ENCODE peak calls at places on chromosomes 2 and 18, in seven cellular contexts. One of them, this sample, is unnamed.
A peak's percentile ranks its signal among the peaks of the same experiment; 100 is the strongest.

GRCh38 chr2:165820296-165820695 is 26.2 kb upstream of the GALNT3 start:
- DNase-seq in GM23338: no peak
- DNase-seq in heart left ventricle: no peak
- DNase-seq in OCI-LY7: no peak
- DNase-seq in left ventricle myocardium inferior: no peak
- DNase-seq in fibroblast of mammary gland: no peak
- DNase-seq in PC-3: no peak
- DNase-seq in this sample: no peak

GRCh38 chr2:159071190-159071915 is 102.9 kb downstream of the TANC1 start:
- DNase-seq in OCI-LY7: no peak
- DNase-seq in GM23338: no peak
- DNase-seq in heart left ventricle: no peak
- DNase-seq in fibroblast of mammary gland: peak; percentile 66
- DNase-seq in PC-3: no peak
- DNase-seq in left ventricle myocardium inferior: no peak
- DNase-seq in this sample: peak; percentile 61

GRCh38 chr2:25034081-25034480 is 7.8 kb upstream of the EFR3B start:
- DNase-seq in OCI-LY7: no peak
- DNase-seq in heart left ventricle: no peak
- DNase-seq in fibroblast of mammary gland: no peak
- DNase-seq in PC-3: no peak
- DNase-seq in GM23338: no peak
- DNase-seq in left ventricle myocardium inferior: no peak
- DNase-seq in this sample: no peak

GRCh38 chr2:113807634-113808196 is 51.3 kb upstream of the SLC35F5 start:
- DNase-seq in fibroblast of mammary gland: no peak
- DNase-seq in OCI-LY7: no peak
- DNase-seq in left ventricle myocardium inferior: no peak
- DNase-seq in PC-3: peak; percentile 31
- DNase-seq in heart left ventricle: no peak
- DNase-seq in GM23338: no peak
- DNase-seq in this sample: no peak

GRCh38 chr2:102290594-102290993 is 20.8 kb upstream of the IL1RL1 start:
- DNase-seq in left ventricle myocardium inferior: no peak
- DNase-seq in PC-3: no peak
- DNase-seq in OCI-LY7: no peak
- DNase-seq in fibroblast of mammary gland: no peak
- DNase-seq in heart left ventricle: no peak
- DNase-seq in GM23338: no peak
- DNase-seq in this sample: no peak

GRCh38 chr18:68826111-68826510 is 28.2 kb downstream of the CCDC102B start:
- DNase-seq in heart left ventricle: no peak
- DNase-seq in left ventricle myocardium inferior: no peak
- DNase-seq in fibroblast of mammary gland: peak; percentile 62
- DNase-seq in GM23338: no peak
- DNase-seq in OCI-LY7: no peak
- DNase-seq in PC-3: no peak
- DNase-seq in this sample: peak; percentile 37

GRCh38 chr18:59610546-59611140 is 86.6 kb downstream of the CCBE1 start:
- DNase-seq in left ventricle myocardium inferior: no peak
- DNase-seq in GM23338: no peak
- DNase-seq in OCI-LY7: no peak
- DNase-seq in PC-3: no peak
- DNase-seq in heart left ventricle: no peak
- DNase-seq in fibroblast of mammary gland: no peak
- DNase-seq in this sample: no peak

GRCh38 chr2:144249035-144249637 is 270.8 kb downstream of the ZEB2 start:
- DNase-seq in left ventricle myocardium inferior: no peak
- DNase-seq in PC-3: no peak
- DNase-seq in fibroblast of mammary gland: peak; percentile 23
- DNase-seq in OCI-LY7: no peak
- DNase-seq in GM23338: no peak
- DNase-seq in heart left ventricle: no peak
- DNase-seq in this sample: peak; percentile 2

GRCh38 chr2:95258271-95258670 is 16.0 kb upstream of the PROM2 start:
- DNase-seq in left ventricle myocardium inferior: no peak
- DNase-seq in heart left ventricle: no peak
- DNase-seq in fibroblast of mammary gland: peak; percentile 21
- DNase-seq in OCI-LY7: no peak
- DNase-seq in PC-3: no peak
- DNase-seq in GM23338: no peak
- DNase-seq in this sample: no peak

GRCh38 chr2:233062946-233063268 is 2.8 kb downstream of the INPP5D start:
- DNase-seq in OCI-LY7: no peak
- DNase-seq in GM23338: no peak
- DNase-seq in heart left ventricle: no peak
- DNase-seq in left ventricle myocardium inferior: no peak
- DNase-seq in PC-3: no peak
- DNase-seq in fibroblast of mammary gland: no peak
- DNase-seq in this sample: no peak

GRCh38 chr2:676647-677055 is 555 bp downstream of the TMEM18 start:
- DNase-seq in PC-3: peak; percentile 97
- DNase-seq in GM23338: peak; percentile 98
- DNase-seq in heart left ventricle: peak; percentile 99
- DNase-seq in fibroblast of mammary gland: peak; percentile 97
- DNase-seq in left ventricle myocardium inferior: peak; percentile 99
- DNase-seq in OCI-LY7: peak; percentile 95
- DNase-seq in this sample: peak; percentile 98
- H3K4me3 ChIP-seq in PC-3: peak overlapping the region; percentile 85
- H3K4me3 ChIP-seq in GM23338: peak overlapping the region; percentile 77
- H3K4me3 ChIP-seq in heart left ventricle: peak overlapping the region; percentile 61
- H3K4me3 ChIP-seq in fibroblast of mammary gland: peak overlapping the region; percentile 66
- H3K4me3 ChIP-seq in left ventricle myocardium inferior: peak overlapping the region; percentile 75
- H3K4me3 ChIP-seq in OCI-LY7: peak overlapping the region; percentile 94
- H3K4me3 ChIP-seq in this sample: peak overlapping the region; percentile 90

GRCh38 chr2:11904029-11904428 is 157.6 kb downstream of the LPIN1 start:
- DNase-seq in PC-3: no peak
- DNase-seq in GM23338: no peak
- DNase-seq in fibroblast of mammary gland: no peak
- DNase-seq in left ventricle myocardium inferior: no peak
- DNase-seq in OCI-LY7: peak; percentile 61
- DNase-seq in heart left ventricle: no peak
- DNase-seq in this sample: no peak
- TF ChIP-seq CTCF in PC-3: no peak
- TF ChIP-seq CTCF in GM23338: no peak
- TF ChIP-seq CTCF in fibroblast of mammary gland: no peak
- TF ChIP-seq CTCF in left ventricle myocardium inferior: no peak
- TF ChIP-seq CTCF in OCI-LY7: peak; percentile 55
- TF ChIP-seq CTCF in heart left ventricle: no peak
- TF ChIP-seq CTCF in this sample: no peak

DNA sequence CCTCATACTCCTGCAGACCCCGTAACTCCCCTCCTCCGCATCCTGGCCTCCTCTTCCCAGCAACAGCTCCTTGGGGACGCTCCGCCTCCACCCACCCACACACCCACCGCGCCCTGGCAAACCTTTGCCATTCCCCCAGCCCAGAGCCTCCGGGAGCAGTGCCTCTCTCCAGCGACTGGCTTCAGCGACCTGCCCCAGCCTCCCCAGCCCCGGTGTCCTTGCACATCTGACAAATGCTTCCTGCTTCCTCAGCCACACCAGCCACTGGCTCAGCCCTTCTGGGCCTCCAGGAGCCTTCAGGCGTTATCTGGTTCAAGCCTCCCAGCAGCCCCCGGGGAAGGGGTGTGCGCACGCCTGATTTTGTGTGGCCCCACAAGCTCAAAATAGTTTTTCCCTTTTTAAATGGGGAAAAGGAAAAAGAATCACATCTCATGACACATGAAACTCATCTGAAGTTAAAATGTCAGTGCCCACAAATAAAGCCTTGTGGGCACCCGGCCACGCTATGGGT is 14.2 kb downstream of the ESPNL start:
- DNase-seq in OCI-LY7: no peak
- DNase-seq in PC-3: no peak
- DNase-seq in GM23338: no peak
- DNase-seq in left ventricle myocardium inferior: peak; percentile 4
- DNase-seq in fibroblast of mammary gland: no peak
- DNase-seq in heart left ventricle: peak; percentile 20
- DNase-seq in this sample: no peak
- H3K4me3 ChIP-seq in OCI-LY7: no peak overlapping the region
- H3K4me3 ChIP-seq in PC-3: no peak overlapping the region
- H3K4me3 ChIP-seq in GM23338: no peak overlapping the region
- H3K4me3 ChIP-seq in left ventricle myocardium inferior: no peak overlapping the region
- H3K4me3 ChIP-seq in fibroblast of mammary gland: no peak overlapping the region
- H3K4me3 ChIP-seq in heart left ventricle: no peak overlapping the region
- H3K4me3 ChIP-seq in this sample: no peak overlapping the region

GRCh38 chr18:45403341-45404049 is 211.8 kb upstream of the SLC14A2 start:
- DNase-seq in fibroblast of mammary gland: peak; percentile 42
- DNase-seq in heart left ventricle: no peak
- DNase-seq in GM23338: no peak
- DNase-seq in left ventricle myocardium inferior: no peak
- DNase-seq in OCI-LY7: no peak
- DNase-seq in PC-3: peak; percentile 25
- DNase-seq in this sample: no peak
- TF ChIP-seq CTCF in fibroblast of mammary gland: no peak
- TF ChIP-seq CTCF in heart left ventricle: no peak
- TF ChIP-seq CTCF in GM23338: no peak
- TF ChIP-seq CTCF in left ventricle myocardium inferior: no peak
- TF ChIP-seq CTCF in OCI-LY7: no peak
- TF ChIP-seq CTCF in PC-3: no peak
- TF ChIP-seq CTCF in this sample: no peak

DNA sequence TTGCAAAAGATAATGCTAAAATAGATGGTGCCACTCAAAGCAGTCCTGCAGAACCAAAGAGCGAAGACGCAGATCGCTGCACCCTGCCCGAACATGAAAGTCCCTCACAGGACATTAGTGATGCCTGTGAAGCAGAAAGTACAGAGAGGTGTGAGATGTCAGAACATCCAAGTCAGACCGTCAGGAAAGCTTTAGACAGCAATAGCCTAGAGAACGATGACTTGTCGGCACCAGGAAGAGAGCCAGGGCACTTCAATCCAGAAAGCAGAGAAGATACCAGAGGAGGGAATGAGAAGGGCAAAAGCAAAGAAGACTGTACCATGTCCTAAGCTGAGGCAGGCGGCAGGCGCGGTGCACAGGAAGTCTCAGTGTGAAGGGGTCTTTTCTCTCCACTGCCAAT is 34.8 kb upstream of the RBM44 start:
- DNase-seq in PC-3: no peak
- DNase-seq in fibroblast of mammary gland: no peak
- DNase-seq in left ventricle myocardium inferior: no peak
- DNase-seq in OCI-LY7: no peak
- DNase-seq in heart left ventricle: no peak
- DNase-seq in GM23338: no peak
- DNase-seq in this sample: no peak
- H3K4me3 ChIP-seq in PC-3: no peak overlapping the region
- H3K4me3 ChIP-seq in fibroblast of mammary gland: no peak overlapping the region
- H3K4me3 ChIP-seq in left ventricle myocardium inferior: no peak overlapping the region
- H3K4me3 ChIP-seq in OCI-LY7: no peak overlapping the region
- H3K4me3 ChIP-seq in heart left ventricle: no peak overlapping the region
- H3K4me3 ChIP-seq in GM23338: no peak overlapping the region
- H3K4me3 ChIP-seq in this sample: no peak overlapping the region

GRCh38 chr2:63841254-63842022 is at the start of gene UGP2:
- DNase-seq in fibroblast of mammary gland: peak; percentile 95
- DNase-seq in PC-3: peak; percentile 91
- DNase-seq in left ventricle myocardium inferior: peak; percentile 93
- DNase-seq in OCI-LY7: peak; percentile 92
- DNase-seq in GM23338: peak; percentile 96
- DNase-seq in heart left ventricle: peak; percentile 96
- DNase-seq in this sample: peak; percentile 90
- TF ChIP-seq CTCF in fibroblast of mammary gland: peak; percentile 19
- TF ChIP-seq CTCF in PC-3: peak; percentile 42
- TF ChIP-seq CTCF in left ventricle myocardium inferior: no peak
- TF ChIP-seq CTCF in OCI-LY7: peak; percentile 55
- TF ChIP-seq CTCF in GM23338: peak; percentile 29
- TF ChIP-seq CTCF in heart left ventricle: peak; percentile 9
- TF ChIP-seq CTCF in this sample: peak; percentile 43

GRCh38 chr18:76615065-76615733 is 120.2 kb upstream of the ZNF516 start:
- DNase-seq in GM23338: no peak
- DNase-seq in left ventricle myocardium inferior: no peak
- DNase-seq in PC-3: no peak
- DNase-seq in fibroblast of mammary gland: peak; percentile 30
- DNase-seq in heart left ventricle: no peak
- DNase-seq in OCI-LY7: no peak
- DNase-seq in this sample: no peak

GRCh38 chr18:76610012-76610411 is 115.0 kb upstream of the ZNF516 start:
- DNase-seq in OCI-LY7: no peak
- DNase-seq in GM23338: no peak
- DNase-seq in fibroblast of mammary gland: no peak
- DNase-seq in heart left ventricle: no peak
- DNase-seq in PC-3: no peak
- DNase-seq in left ventricle myocardium inferior: no peak
- DNase-seq in this sample: no peak

GRCh38 chr18:76613058-76613457 is 118.0 kb upstream of the ZNF516 start:
- DNase-seq in fibroblast of mammary gland: no peak
- DNase-seq in left ventricle myocardium inferior: no peak
- DNase-seq in PC-3: no peak
- DNase-seq in GM23338: no peak
- DNase-seq in heart left ventricle: no peak
- DNase-seq in OCI-LY7: no peak
- DNase-seq in this sample: no peak

GRCh38 chr18:76613721-76614120 is 118.7 kb upstream of the ZNF516 start:
- DNase-seq in OCI-LY7: no peak
- DNase-seq in PC-3: no peak
- DNase-seq in left ventricle myocardium inferior: no peak
- DNase-seq in heart left ventricle: no peak
- DNase-seq in fibroblast of mammary gland: no peak
- DNase-seq in GM23338: no peak
- DNase-seq in this sample: no peak

DNA sequence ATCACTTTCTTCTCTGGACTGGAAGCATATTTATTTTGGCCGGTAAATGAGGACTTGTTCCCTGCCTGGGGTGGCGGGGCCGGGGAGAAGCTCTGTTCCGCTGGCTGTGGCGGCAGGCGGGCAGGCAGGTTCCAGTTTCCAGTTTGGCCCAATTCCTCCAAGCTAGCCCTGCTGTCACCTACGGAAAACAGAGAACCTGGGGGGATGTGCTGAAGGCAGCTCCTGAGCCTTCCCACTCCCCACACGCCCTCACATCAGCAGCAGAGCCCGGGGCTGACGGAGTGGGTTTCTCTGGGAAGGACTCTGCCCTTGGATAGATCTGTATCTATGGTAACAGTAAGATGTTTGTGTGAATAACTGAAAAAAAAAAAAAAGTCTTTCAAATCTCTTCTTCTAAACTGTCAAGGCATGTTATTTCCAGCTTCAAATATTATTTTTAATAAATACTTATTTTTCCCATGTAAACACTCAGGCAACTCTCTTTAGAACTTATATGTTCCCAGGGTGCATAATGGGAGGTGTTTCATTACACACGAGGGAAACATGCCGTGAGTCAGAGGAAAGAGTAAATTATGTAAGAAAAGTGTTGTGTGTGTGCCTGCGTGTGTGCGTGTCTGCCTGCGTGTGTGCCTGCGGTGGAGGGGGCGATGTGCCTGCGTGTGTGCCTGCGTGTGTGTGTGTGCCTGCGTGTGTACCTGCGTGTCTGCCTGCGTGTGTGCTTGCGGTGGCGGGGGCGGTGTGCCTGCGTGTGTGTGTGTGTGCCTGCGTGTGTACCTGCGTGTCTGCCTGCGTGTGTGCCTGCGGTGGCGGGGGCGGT is 116.1 kb upstream of the ZNF516 start:
- DNase-seq in PC-3: no peak
- DNase-seq in OCI-LY7: no peak
- DNase-seq in heart left ventricle: no peak
- DNase-seq in left ventricle myocardium inferior: no peak
- DNase-seq in fibroblast of mammary gland: peak; percentile 85
- DNase-seq in GM23338: peak; percentile 25
- DNase-seq in this sample: peak; percentile 65
- H3K4me3 ChIP-seq in PC-3: no peak overlapping the region
- H3K4me3 ChIP-seq in OCI-LY7: no peak overlapping the region
- H3K4me3 ChIP-seq in heart left ventricle: no peak overlapping the region
- H3K4me3 ChIP-seq in left ventricle myocardium inferior: peak overlapping the region; percentile 27
- H3K4me3 ChIP-seq in fibroblast of mammary gland: peak overlapping the region; percentile 41
- H3K4me3 ChIP-seq in GM23338: no peak overlapping the region
- H3K4me3 ChIP-seq in this sample: peak overlapping the region; percentile 57

This sample was measured in fibroblast of the aortic adventitia.